ENCODE peak calls at places on chromosomes 1 and 21, in nine cellular contexts. O, W, Y, X, N, A, S, T and Q are unnamed samples.

GRCh38 chr1:5481889-5482288 is 510.3 kb downstream of the NPHP4 start:
- DNase-seq in S (no peak), A (no peak), N (no peak), T (no peak), W (no peak), X (peak; percentile 10), Y (peak; percentile 32), O (peak; percentile 55), Q (peak; percentile 46)

GRCh38 chr1:50979964-50980363 is 9.9 kb downstream of the CDKN2C start:
- DNase-seq in X (no peak), S (no peak), Y (no peak), W (no peak), O (no peak), N (no peak), A (no peak), T (no peak), Q (no peak)

GRCh38 chr1:36481771-36482723 is 666 bp downstream of the CSF3R start:
- DNase-seq in A (no peak), W (no peak), S (no peak), Y (no peak), X (no peak), O (no peak), N (no peak), T (no peak), Q (no peak)

GRCh38 chr1:59816318-59816878 is 1.6 kb downstream of the HOOK1 start:
- DNase-seq in T (no peak), A (no peak), N (no peak), Y (no peak), W (no peak), S (no peak), O (no peak), X (no peak), Q (no peak)

GRCh38 chr21:17270234-17270633 is 242.6 kb upstream of the CXADR start:
- DNase-seq in S (peak; percentile 12), O (peak; percentile 56), A (peak; percentile 33), Y (no peak), X (no peak), T (peak; percentile 69), N (no peak), W (peak; percentile 15), Q (no peak)

GRCh38 chr1:107056426-107057196 is at the start of gene PRMT6:
- DNase-seq in W (peak; percentile 70), A (peak; percentile 86), T (peak; percentile 88), O (peak; percentile 94), Y (peak; percentile 84), X (peak; percentile 73), N (peak; percentile 78), S (peak; percentile 54), Q (peak; percentile 82)

GRCh38 chr21:36910581-36911307 is 55.7 kb downstream of the HLCS start:
- DNase-seq in O (no peak), Y (no peak), N (no peak), T (no peak), S (no peak), W (peak; percentile 46), A (no peak), X (no peak), Q (no peak)

GRCh38 chr21:39314155-39315027 is 959 bp upstream of the BRWD1 start:
- DNase-seq in S (peak; percentile 34), A (peak; percentile 40), T (peak; percentile 54), N (peak; percentile 55), W (peak; percentile 71), O (peak; percentile 80), Y (peak; percentile 48), X (no peak), Q (peak; percentile 41)

GRCh38 chr1:228271701-228272251 is 63.9 kb downstream of the OBSCN start:
- DNase-seq in A (no peak), O (no peak), W (no peak), X (no peak), N (no peak), S (no peak), Y (no peak), T (no peak), Q (no peak)

GRCh38 chr1:56710646-56711045 is 65.5 kb downstream of the PRKAA2 start:
- DNase-seq in X (no peak), O (no peak), S (no peak), T (no peak), Y (no peak), A (no peak), N (no peak), W (peak; percentile 46), Q (no peak)

GRCh38 chr1:229891227-229891626 is 175.8 kb upstream of the GALNT2 start:
- DNase-seq in X (no peak), T (no peak), N (no peak), O (no peak), Y (no peak), A (no peak), S (no peak), W (no peak), Q (no peak)

GRCh38 chr1:74943046-74943445 is 191.1 kb upstream of the LHX8 start:
- DNase-seq in A (no peak), N (no peak), X (no peak), W (no peak), T (no peak), O (no peak), S (no peak), Y (no peak), Q (no peak)

GRCh38 chr1:118992868-118993711 is 4.9 kb upstream of the TBX15 start:
- DNase-seq in N (no peak), Y (no peak), A (no peak), O (no peak), W (no peak), T (no peak), X (no peak), S (no peak), Q (no peak)

GRCh38 chr21:26007911-26008579 is 162.5 kb downstream of the APP start:
- DNase-seq in A (peak; percentile 68), T (no peak), Y (no peak), S (no peak), W (no peak), O (no peak), N (no peak), X (no peak), Q (peak; percentile 6)

GRCh38 chr1:206856674-206857464 is 8.6 kb upstream of the IL20 start:
- DNase-seq in S (no peak), Y (no peak), W (no peak), T (no peak), N (peak; percentile 42), X (no peak), O (peak; percentile 65), A (no peak), Q (no peak)

GRCh38 chr1:47207811-47208373 is 18.1 kb upstream of the PDZK1IP1 start:
- DNase-seq in N (no peak), T (no peak), S (no peak), O (no peak), X (no peak), A (no peak), Y (no peak), W (no peak), Q (no peak)